ENCODE peak calls at places on chromosomes 11 and 22, in five cellular contexts. K is HS-5, B is mesothelial cell of epicardium, H is WTC11, Q is GM12865. P is an unnamed sample.

GRCh38 chr22:47783433-47784366 is 1021.2 kb downstream of the TBC1D22A start:
- DNase-seq in K (no peak), B (peak; percentile 20), H (peak; percentile 77), Q (no peak), P (no peak)

GRCh38 chr11:76849376-76849775 is 11.3 kb upstream of the ACER3 start:
- DNase-seq in K (no peak), B (no peak), H (no peak), Q (no peak), P (no peak)

GRCh38 chr11:119777940-119778339 is 48.9 kb upstream of the NECTIN1 start:
- DNase-seq in K (no peak), B (no peak), H (no peak), Q (no peak), P (no peak)

GRCh38 chr11:59668188-59668949 is 468 bp downstream of the PATL1 start:
- DNase-seq in K (peak; percentile 20), B (peak; percentile 45), H (peak; percentile 81), Q (peak; percentile 77), P (no peak)

GRCh38 chr11:120378474-120378873 is 42.3 kb downstream of the ARHGEF12 start:
- DNase-seq in K (no peak), B (no peak), H (no peak), Q (no peak), P (no peak)

GRCh38 chr11:78181155-78181554 is 7.3 kb downstream of the KCTD21 start:
- DNase-seq in K (peak; percentile 72), B (no peak), H (no peak), Q (no peak), P (no peak)

GRCh38 chr11:130882138-130882551 is 34.1 kb downstream of the SNX19 start:
- DNase-seq in K (no peak), B (no peak), H (no peak), Q (peak; percentile 12), P (no peak)

GRCh38 chr11:111347002-111347722 is 31.9 kb downstream of the POU2AF1 start:
- DNase-seq in K (no peak), B (no peak), H (no peak), Q (peak; percentile 32), P (no peak)

GRCh38 chr11:64057890-64058289 is 22.2 kb downstream of the FLRT1 start:
- DNase-seq in K (no peak), B (no peak), H (no peak), Q (no peak), P (no peak)

GRCh38 chr22:49298834-49299750 is 528.6 kb downstream of the BRD1 start:
- DNase-seq in K (no peak), B (peak; percentile 29), H (no peak), Q (no peak), P (no peak)

GRCh38 chr22:33883561-33883960 is 36.7 kb downstream of the LARGE1 start:
- DNase-seq in K (no peak), B (no peak), H (no peak), Q (peak; percentile 70), P (no peak)

GRCh38 chr11:9130297-9130696 is 38.9 kb upstream of the SCUBE2 start:
- DNase-seq in K (no peak), B (no peak), H (no peak), Q (peak; percentile 26), P (no peak)

GRCh38 chr11:76674517-76675400 is 4.2 kb upstream of the LRRC32 start:
- DNase-seq in K (no peak), B (no peak), H (peak; percentile 41), Q (peak; percentile 86), P (peak; percentile 52)

GRCh38 chr11:84720706-84721402 is 906.3 kb downstream of the DLG2 start:
- DNase-seq in K (no peak), B (peak; percentile 39), H (peak; percentile 38), Q (no peak), P (no peak)

GRCh38 chr11:67315325-67315909 is 12.1 kb downstream of the SSH3 start:
- DNase-seq in K (no peak), B (no peak), H (no peak), Q (no peak), P (no peak)

GRCh38 chr22:50125029-50125428 is 35.2 kb downstream of the MOV10L1 start:
- DNase-seq in K (no peak), B (no peak), H (no peak), Q (no peak), P (no peak)

GRCh38 chr22:29147241-29147919 is 58.3 kb upstream of the EMID1 start:
- DNase-seq in K (no peak), B (no peak), H (no peak), Q (no peak), P (no peak)

GRCh38 chr22:43225609-43226008 is 38.7 kb upstream of the TTLL12 start:
- DNase-seq in K (no peak), B (no peak), H (no peak), Q (no peak), P (no peak)

GRCh38 chr22:46829140-46829891 is 66.9 kb downstream of the TBC1D22A start:
- DNase-seq in K (peak; percentile 80), B (no peak), H (no peak), Q (no peak), P (no peak)

GRCh38 chr22:29914165-29914564 is 31.2 kb downstream of the MTMR3 start:
- DNase-seq in K (peak; percentile 77), B (no peak), H (no peak), Q (no peak), P (peak; percentile 74)

GRCh38 chr11:80109031-80109430 is 668.2 kb upstream of the TENM4 start:
- DNase-seq in K (no peak), B (no peak), H (no peak), Q (no peak), P (no peak)

GRCh38 chr11:58133329-58134076 is 8.2 kb upstream of the OR9I1 start:
- DNase-seq in K (no peak), B (no peak), H (no peak), Q (no peak), P (no peak)

GRCh38 chr11:69711824-69712801 is 8.3 kb upstream of the FGF19 start:
- DNase-seq in K (no peak), B (no peak), H (no peak), Q (peak; percentile 14), P (no peak)

GRCh38 chr11:69204246-69205124 is 48.8 kb downstream of the SMIM38 start:
- DNase-seq in K (no peak), B (no peak), H (peak; percentile 4), Q (no peak), P (no peak)

GRCh38 chr11:36075053-36075452 is 131.2 kb downstream of the LDLRAD3 start:
- DNase-seq in K (peak; percentile 53), B (no peak), H (no peak), Q (no peak), P (no peak)

GRCh38 chr11:76783901-76784813 is 1.0 kb downstream of the TSKU start:
- DNase-seq in K (no peak), B (peak; percentile 82), H (peak; percentile 90), Q (no peak), P (no peak)

GRCh38 chr22:46373166-46373565 is 37.7 kb downstream of the TRMU start:
- DNase-seq in K (no peak), B (no peak), H (no peak), Q (no peak), P (no peak)

GRCh38 chr11:76175731-76176303 is 30.5 kb downstream of the WNT11 start:
- DNase-seq in K (no peak), B (no peak), H (no peak), Q (no peak), P (no peak)

GRCh38 chr11:70771099-70771885 is 373.0 kb downstream of the CTTN start:
- DNase-seq in K (no peak), B (no peak), H (no peak), Q (no peak), P (no peak)

GRCh38 chr22:45994516-45995404 is 17.8 kb upstream of the WNT7B start:
- DNase-seq in K (no peak), B (peak; percentile 94), H (peak; percentile 95), Q (peak; percentile 56), P (no peak)

GRCh38 chr11:9990221-9990973 is 303.6 kb downstream of the SBF2 start:
- DNase-seq in K (no peak), B (no peak), H (no peak), Q (no peak), P (no peak)

GRCh38 chr22:20429254-20430100 is 8.1 kb downstream of the SCARF2 start:
- DNase-seq in K (no peak), B (no peak), H (peak; percentile 84), Q (peak; percentile 73), P (no peak)

GRCh38 chr11:36292311-36292722 is 3.1 kb upstream of the COMMD9 start:
- DNase-seq in K (no peak), B (no peak), H (no peak), Q (peak; percentile 69), P (no peak)

GRCh38 chr22:48949375-48950149 is 878.1 kb downstream of the BRD1 start:
- DNase-seq in K (no peak), B (peak; percentile 27), H (no peak), Q (no peak), P (no peak)

GRCh38 chr11:7252683-7253213 is 1.0 kb downstream of the SYT9 start:
- DNase-seq in K (no peak), B (peak; percentile 43), H (peak; percentile 54), Q (no peak), P (no peak)

GRCh38 chr22:39900306-39901227 is at the start of gene GRAP2:
- DNase-seq in K (no peak), B (no peak), H (no peak), Q (peak; percentile 92), P (no peak)

GRCh38 chr11:15038963-15039362 is 34.4 kb upstream of the CALCB start:
- DNase-seq in K (no peak), B (no peak), H (no peak), Q (no peak), P (peak; percentile 7)

GRCh38 chr11:65129649-65130441 is 4.5 kb downstream of the SYVN1 start:
- DNase-seq in K (no peak), B (no peak), H (no peak), Q (no peak), P (no peak)

GRCh38 chr11:3217751-3218482 is 696 bp downstream of the MRGPRG start:
- DNase-seq in K (no peak), B (no peak), H (peak; percentile 10), Q (no peak), P (no peak)

P was measured in epithelial cell of proximal tubule.